ENCODE peak calls at places on chromosomes 1 and 21, in nine cellular contexts. W is prostate gland, O is A549, Y is Peyer's patch, Q is H1, M is IMR-90, S is NB4, F is heart left ventricle, E is tibial nerve. R is an unnamed sample.

GRCh38 chr1:33682371-33682770 is 181.5 kb upstream of the HMGB4 start:
- DNase-seq in W (no peak), O (no peak), Y (no peak), Q (no peak), M (no peak), S (no peak), F (no peak), E (no peak), R (no peak)

GRCh38 chr1:28123461-28123961 is 35.1 kb upstream of the EYA3 start:
- DNase-seq in W (no peak), O (peak), Y (no peak), Q (no peak), M (peak), S (peak), F (no peak), E (no peak), R (no peak)

GRCh38 chr1:88311907-88312306 is 372.2 kb upstream of the PKN2 start:
- DNase-seq in W (no peak), O (peak), Y (no peak), Q (no peak), M (no peak), S (no peak), F (no peak), E (no peak), R (no peak)

GRCh38 chr1:231248778-231249177 is 7.8 kb downstream of the GNPAT start:
- DNase-seq in W (no peak), O (no peak), Y (no peak), Q (no peak), M (peak), S (no peak), F (no peak), E (no peak), R (no peak)

GRCh38 chr1:228749765-228750164 is 14.5 kb downstream of the RHOU start:
- DNase-seq in W (no peak), O (no peak), Y (no peak), Q (no peak), M (no peak), S (no peak), F (no peak), E (no peak), R (no peak)

GRCh38 chr1:151072224-151072623 is 1.7 kb downstream of the GABPB2 start:
- DNase-seq in W (no peak), O (no peak), Y (no peak), Q (no peak), M (no peak), S (no peak), F (no peak), E (no peak), R (peak)

GRCh38 chr1:12153181-12153785 is 13.5 kb upstream of the TNFRSF1B start:
- DNase-seq in W (no peak), O (no peak), Y (peak), Q (no peak), M (peak), S (peak), F (peak), E (peak), R (peak)

GRCh38 chr1:172118618-172119017 is 277.3 kb downstream of the DNM3 start:
- DNase-seq in W (no peak), O (no peak), Y (no peak), Q (no peak), M (no peak), S (no peak), F (no peak), E (no peak), R (no peak)

GRCh38 chr1:171141336-171142051 is 43.6 kb upstream of the FMO2 start:
- DNase-seq in W (no peak), O (no peak), Y (no peak), Q (no peak), M (peak), S (no peak), F (peak), E (peak), R (no peak)

GRCh38 chr21:28793043-28793442 is 199.6 kb downstream of the LTN1 start:
- DNase-seq in W (no peak), O (peak), Y (no peak), Q (no peak), M (peak), S (peak), F (no peak), E (no peak), R (no peak)

GRCh38 chr1:74375376-74375775 is 137.0 kb downstream of the LRRC53 start:
- DNase-seq in W (no peak), O (no peak), Y (no peak), Q (no peak), M (peak), S (no peak), F (no peak), E (no peak), R (no peak)

GRCh38 chr21:46414965-46415275 is 43.8 kb upstream of the DIP2A start:
- DNase-seq in W (no peak), O (no peak), Y (no peak), Q (no peak), M (no peak), S (no peak), F (no peak), E (no peak), R (no peak)

GRCh38 chr1:168136709-168137514 is at the start of gene GPR161:
- DNase-seq in W (peak), O (peak), Y (no peak), Q (no peak), M (peak), S (peak), F (peak), E (peak), R (peak)

GRCh38 chr21:43767980-43768867 is 7.9 kb downstream of the CSTB start:
- DNase-seq in W (no peak), O (peak), Y (no peak), Q (no peak), M (peak), S (peak), F (no peak), E (peak), R (peak)

GRCh38 chr1:50148142-50148923 is 39.6 kb downstream of the ELAVL4 start:
- DNase-seq in W (no peak), O (no peak), Y (no peak), Q (no peak), M (no peak), S (no peak), F (no peak), E (no peak), R (no peak)

GRCh38 chr1:11784256-11784992 is 21.3 kb downstream of the MTHFR start:
- DNase-seq in W (no peak), O (no peak), Y (no peak), Q (no peak), M (no peak), S (no peak), F (no peak), E (no peak), R (no peak)

GRCh38 chr1:235131961-235132360 is 3.3 kb upstream of the TOMM20 start:
- DNase-seq in W (no peak), O (no peak), Y (no peak), Q (no peak), M (no peak), S (peak), F (no peak), E (no peak), R (no peak)

GRCh38 chr21:32545948-32546441 is 39.3 kb downstream of the TCP10L start:
- DNase-seq in W (no peak), O (no peak), Y (no peak), Q (no peak), M (peak), S (no peak), F (no peak), E (no peak), R (no peak)

GRCh38 chr1:206579747-206580437 is 32.4 kb downstream of the EIF2D start:
- DNase-seq in W (no peak), O (no peak), Y (peak), Q (no peak), M (peak), S (peak), F (peak), E (peak), R (peak)

DNA sequence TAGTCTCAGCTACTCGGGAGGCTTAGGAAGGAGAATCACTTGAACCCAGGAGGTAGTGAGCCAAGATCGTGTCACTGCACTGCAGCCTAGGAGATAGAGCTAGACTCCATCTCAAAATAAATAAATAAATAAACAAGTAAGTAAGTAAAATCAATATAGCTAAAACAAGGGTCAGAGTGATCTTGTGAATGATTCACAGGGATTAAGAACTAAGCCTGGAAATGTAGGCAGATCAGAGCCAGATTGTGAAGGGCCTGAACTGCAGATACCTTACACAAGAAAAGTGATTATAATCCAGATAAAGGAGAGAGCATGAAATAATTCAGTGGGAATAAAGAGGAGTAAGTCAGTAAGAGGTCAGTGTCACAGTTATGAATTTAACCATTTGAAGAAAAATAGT is 41.5 kb downstream of the COP1 start:
- DNase-seq in W (no peak), O (no peak), Y (no peak), Q (no peak), M (no peak), S (no peak), F (no peak), E (no peak), R (no peak)
- H3K4me3 ChIP-seq in W (no peak), O (no peak), Y (no peak), Q (no peak), M (no peak), S (no peak), F (no peak), E (no peak), R (no peak)

DNA sequence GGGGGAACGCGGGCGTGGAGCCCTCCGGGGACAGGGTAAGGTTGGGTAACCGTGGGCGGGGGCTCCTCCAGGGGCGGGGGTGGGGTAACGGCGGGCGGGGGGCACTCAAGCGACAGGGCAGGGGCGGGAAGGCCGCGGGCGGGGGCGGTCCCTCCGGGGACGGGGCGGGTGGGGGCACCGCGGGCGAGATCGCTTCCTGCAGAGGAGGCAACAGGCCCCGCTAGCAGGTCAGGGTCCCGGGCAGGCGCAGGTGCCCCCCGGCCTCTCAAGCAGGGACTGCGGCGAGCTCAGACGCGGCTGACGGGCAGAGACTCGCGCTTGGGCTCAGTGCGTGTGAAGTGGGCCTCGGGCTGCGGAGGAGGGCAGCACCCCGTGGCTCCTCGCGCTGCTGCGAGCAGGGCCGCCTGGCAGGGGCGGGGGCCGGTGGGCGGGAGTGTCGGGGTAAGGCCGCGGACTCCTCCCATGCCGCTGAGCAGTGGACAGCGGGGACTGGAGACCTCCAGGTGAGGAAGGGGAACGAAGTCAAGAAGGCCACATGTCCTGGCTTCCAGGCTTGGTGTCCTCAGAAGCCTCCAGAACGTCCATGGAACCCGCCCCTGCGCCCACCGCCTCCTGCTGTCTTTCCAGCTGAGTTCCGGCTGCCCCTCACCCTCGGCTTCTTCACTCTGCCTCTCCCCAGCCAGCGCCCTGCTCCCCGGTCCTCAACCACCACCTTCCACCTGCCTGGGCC is 627 bp upstream of the GNB1 start:
- DNase-seq in W (peak), O (no peak), Y (peak), Q (no peak), M (peak), S (peak), F (peak), E (peak), R (peak)
- TF ChIP-seq POLR2A in W (peak), O (peak), Y (peak), Q (no peak), M (no peak), S (peak), F (no peak), E (no peak), R (no peak)

GRCh38 chr1:53206735-53207379 is 10.2 kb downstream of the CPT2 start:
- DNase-seq in W (no peak), O (no peak), Y (no peak), Q (no peak), M (no peak), S (no peak), F (no peak), E (no peak), R (no peak)
- H3K4me3 ChIP-seq in W (no peak), O (no peak), Y (no peak), Q (no peak), M (no peak), S (no peak), F (no peak), E (no peak), R (no peak)

GRCh38 chr1:202144510-202145324 is at the start of gene ARL8A:
- DNase-seq in W (peak), O (peak), Y (peak), Q (no peak), M (peak), S (peak), F (peak), E (peak), R (peak)
- TF ChIP-seq POLR2A in W (peak), O (peak), Y (no peak), Q (no peak), M (no peak), S (peak), F (peak), E (peak), R (peak)